ENCODE peak calls at places on chromosomes 3 and 15, in five cellular contexts. O, E, U, N and Q are unnamed samples.

GRCh38 chr3:17217588-17217987 is 332.8 kb downstream of the PLCL2 start:
- DNase-seq in O (no peak), E (no peak), U (no peak), N (no peak), Q (no peak)

GRCh38 chr15:51776952-51777574 is 25.7 kb downstream of the TMOD2 start:
- DNase-seq in O (peak), E (peak), U (peak), N (no peak), Q (peak)

GRCh38 chr15:63946524-63947065 is 99.7 kb downstream of the DAPK2 start:
- DNase-seq in O (no peak), E (no peak), U (no peak), N (no peak), Q (no peak)

GRCh38 chr3:188754286-188754685 is 417.5 kb upstream of the TPRG1 start:
- DNase-seq in O (no peak), E (no peak), U (no peak), N (no peak), Q (peak)

GRCh38 chr3:114758828-114759709 is 388.0 kb downstream of the ZBTB20 start:
- DNase-seq in O (peak), E (peak), U (no peak), N (no peak), Q (no peak)

GRCh38 chr15:70532536-70533186 is 230.7 kb downstream of the UACA start:
- DNase-seq in O (no peak), E (no peak), U (no peak), N (no peak), Q (no peak)

GRCh38 chr3:117553461-117553860 is 843.9 kb downstream of the TUSC7 start:
- DNase-seq in O (peak), E (no peak), U (no peak), N (no peak), Q (peak)

GRCh38 chr3:105284876-105285275 is 81.8 kb upstream of the ALCAM start:
- DNase-seq in O (no peak), E (no peak), U (no peak), N (no peak), Q (no peak)

GRCh38 chr3:172287811-172288477 is 160.3 kb downstream of the GHSR start:
- DNase-seq in O (no peak), E (no peak), U (no peak), N (no peak), Q (no peak)

GRCh38 chr15:93895976-93896770 is 335.2 kb upstream of the MCTP2 start:
- DNase-seq in O (no peak), E (no peak), U (no peak), N (no peak), Q (no peak)

GRCh38 chr15:41982133-41982930 is 10.0 kb upstream of the EHD4 start:
- DNase-seq in O (peak), E (no peak), U (no peak), N (no peak), Q (no peak)

GRCh38 chr15:82146990-82147461 is 101.2 kb upstream of the MEX3B start:
- DNase-seq in O (peak), E (no peak), U (no peak), N (no peak), Q (no peak)

GRCh38 chr15:39919740-39920509 is at the start of gene GPR176:
- DNase-seq in O (peak), E (peak), U (no peak), N (peak), Q (no peak)

GRCh38 chr3:177905173-177905894 is 630.9 kb upstream of the KCNMB2 start:
- DNase-seq in O (peak), E (peak), U (no peak), N (no peak), Q (no peak)

GRCh38 chr3:47109393-47109792 is 54.5 kb downstream of the SETD2 start:
- DNase-seq in O (no peak), E (no peak), U (no peak), N (no peak), Q (no peak)

GRCh38 chr15:42130246-42130986 is 26.0 kb downstream of the PLA2G4F start:
- DNase-seq in O (no peak), E (no peak), U (no peak), N (no peak), Q (no peak)

GRCh38 chr15:86199467-86200145 is 119.9 kb downstream of the AGBL1 start:
- DNase-seq in O (no peak), E (no peak), U (no peak), N (no peak), Q (no peak)

GRCh38 chr3:52204337-52205073 is 6.5 kb downstream of the ALAS1 start:
- DNase-seq in O (no peak), E (no peak), U (no peak), N (peak), Q (no peak)

GRCh38 chr15:51879555-51879954 is 50.1 kb downstream of the TMOD3 start:
- DNase-seq in O (peak), E (no peak), U (no peak), N (no peak), Q (no peak)

GRCh38 chr3:30904986-30905385 is 10.5 kb upstream of the GADL1 start:
- DNase-seq in O (no peak), E (no peak), U (no peak), N (no peak), Q (no peak)

GRCh38 chr3:17039579-17039978 is 154.8 kb downstream of the PLCL2 start:
- DNase-seq in O (peak), E (no peak), U (no peak), N (no peak), Q (no peak)

GRCh38 chr15:90859234-90860131 is 8.9 kb upstream of the FURIN start:
- DNase-seq in O (no peak), E (no peak), U (no peak), N (no peak), Q (no peak)

GRCh38 chr3:89368846-89369245 is 261.4 kb downstream of the EPHA3 start:
- DNase-seq in O (no peak), E (no peak), U (no peak), N (no peak), Q (no peak)

GRCh38 chr15:58931985-58932384 is 1.5 kb downstream of the SLTM start:
- DNase-seq in O (peak), E (no peak), U (no peak), N (no peak), Q (peak)

GRCh38 chr15:76134537-76134936 is 74.8 kb downstream of the TMEM266 start:
- DNase-seq in O (no peak), E (no peak), U (no peak), N (no peak), Q (no peak)

GRCh38 chr15:76135516-76135915 is 75.7 kb downstream of the TMEM266 start:
- DNase-seq in O (no peak), E (no peak), U (no peak), N (no peak), Q (no peak)

GRCh38 chr15:76138436-76138835 is 78.7 kb downstream of the TMEM266 start:
- DNase-seq in O (no peak), E (no peak), U (no peak), N (no peak), Q (no peak)

GRCh38 chr15:76139368-76140068 is 79.7 kb downstream of the TMEM266 start:
- DNase-seq in O (peak), E (peak), U (peak), N (peak), Q (peak)

DNA sequence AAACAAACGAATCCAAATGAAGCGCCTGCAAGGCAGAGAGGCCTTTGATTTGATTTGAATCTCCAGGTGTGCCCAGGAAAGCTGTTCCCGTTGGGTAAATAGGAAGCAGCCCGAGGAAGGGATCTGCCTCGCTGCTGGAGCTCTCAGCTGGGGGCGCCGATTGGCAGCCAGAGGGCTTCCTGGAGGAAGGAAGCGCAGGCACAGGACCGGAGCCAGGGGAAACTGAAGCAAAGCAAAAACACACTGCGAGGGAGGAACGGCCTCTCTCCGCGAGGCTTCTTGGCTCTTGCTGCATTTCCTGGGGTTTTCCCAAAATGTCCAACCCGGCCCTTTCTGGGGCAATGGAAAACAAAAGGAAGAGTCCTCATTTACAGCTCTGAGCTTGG is 80.3 kb downstream of the TMEM266 start:
- DNase-seq in O (peak), E (peak), U (no peak), N (no peak), Q (no peak)
- H3K4me3 ChIP-seq in O (peak), E (peak), U (no peak), N (no peak), Q (no peak)

DNA sequence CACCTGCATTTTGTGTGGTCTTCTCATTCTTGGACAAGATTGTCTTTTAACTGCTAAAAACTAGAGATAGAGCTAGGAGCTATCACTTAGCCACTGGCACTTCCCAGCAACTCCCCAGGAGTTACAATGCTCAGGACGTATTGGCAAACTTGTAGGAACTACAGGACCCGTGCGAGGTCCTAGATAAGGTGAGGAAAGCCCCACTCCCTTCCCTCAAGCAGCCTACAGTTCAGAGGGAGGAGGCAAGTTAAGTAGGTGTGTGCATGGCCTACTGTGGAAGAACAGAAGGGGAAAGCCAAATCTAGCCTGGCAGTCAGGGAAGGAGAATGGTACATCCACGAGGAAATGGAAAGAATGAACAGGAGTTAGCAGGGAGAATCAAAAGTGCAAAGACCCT is 504.8 kb upstream of the PROK2 start:
- DNase-seq in O (no peak), E (no peak), U (no peak), N (no peak), Q (no peak)
- TF ChIP-seq CTCF in O (no peak), E (no peak), U (no peak), N (no peak), Q (no peak)

GRCh38 chr3:54443572-54444161 is 321.3 kb downstream of the CACNA2D3 start:
- DNase-seq in O (no peak), E (peak), U (no peak), N (no peak), Q (no peak)
- H3K4me3 ChIP-seq in O (no peak), E (no peak), U (no peak), N (no peak), Q (no peak)

DNA sequence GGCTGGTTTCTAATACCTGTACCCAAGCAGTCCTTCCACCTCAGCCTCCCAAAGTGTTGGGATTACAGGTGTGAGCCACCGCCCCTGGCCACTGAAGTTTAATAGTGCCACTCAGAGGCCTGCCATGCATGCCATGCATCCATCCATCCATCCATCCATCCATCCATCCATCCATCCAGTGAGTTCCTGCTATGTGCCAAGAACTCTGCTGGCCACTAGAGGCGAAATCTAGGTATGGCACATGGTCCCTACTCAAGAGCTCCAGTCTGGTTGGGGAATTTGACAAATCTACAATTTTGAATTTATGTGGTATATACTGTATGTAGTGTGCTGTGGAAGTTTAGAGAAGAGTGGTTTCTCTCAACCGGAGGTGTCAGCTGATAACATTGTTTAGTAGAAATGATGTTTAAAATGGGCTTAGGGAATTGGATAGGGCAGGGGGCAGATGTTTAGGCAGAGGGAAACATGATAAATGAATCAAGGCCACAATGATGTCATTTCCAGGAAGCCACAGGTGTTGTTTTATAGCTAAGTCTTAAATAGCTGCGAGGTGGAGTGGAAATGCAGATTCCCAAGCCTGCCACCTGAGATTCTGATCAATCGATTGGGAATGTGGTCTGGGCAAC is 384.4 kb upstream of the C2CD4B start:
- DNase-seq in O (peak), E (no peak), U (peak), N (no peak), Q (peak)
- TF ChIP-seq CTCF in O (peak), E (peak), U (peak), N (peak), Q (peak)

GRCh38 chr3:62995142-62995541 is 119.9 kb upstream of the CADPS start:
- DNase-seq in O (no peak), E (no peak), U (no peak), N (no peak), Q (no peak)

GRCh38 chr3:62999158-62999557 is 123.9 kb upstream of the CADPS start:
- DNase-seq in O (no peak), E (no peak), U (no peak), N (no peak), Q (no peak)
- H3K4me3 ChIP-seq in O (no peak), E (no peak), U (no peak), N (no peak), Q (no peak)

GRCh38 chr3:37974121-37974927 is 16.3 kb upstream of the VILL start:
- DNase-seq in O (peak), E (no peak), U (peak), N (peak), Q (peak)

GRCh38 chr3:37971467-37971866 is 19.1 kb upstream of the VILL start:
- DNase-seq in O (no peak), E (peak), U (no peak), N (no peak), Q (no peak)

GRCh38 chr3:37970802-37971201 is 19.8 kb upstream of the VILL start:
- DNase-seq in O (no peak), E (no peak), U (no peak), N (no peak), Q (no peak)

GRCh38 chr3:37973250-37974054 is 17.1 kb upstream of the VILL start:
- DNase-seq in O (no peak), E (peak), U (no peak), N (no peak), Q (no peak)

GRCh38 chr3:37974928-37975223 is 15.7 kb upstream of the VILL start:
- DNase-seq in O (no peak), E (no peak), U (no peak), N (no peak), Q (no peak)
- TF ChIP-seq CTCF in O (no peak), E (no peak), U (no peak), N (no peak), Q (no peak)